ENCODE peak calls at places on chromosomes 2 and 18, in six cellular contexts. A, X, M, N, I and Q are unnamed samples.
A peak's percentile ranks its signal among the peaks of the same experiment; 100 is the strongest.

GRCh38 chr2:192042126-192042525 is 152.6 kb downstream of the TMEFF2 start:
- DNase-seq in M (no peak), A (no peak), X (no peak), N (no peak), I (no peak), Q (no peak)

GRCh38 chr2:157052685-157053224 is 204.8 kb upstream of the GALNT5 start:
- DNase-seq in A (no peak), I (peak; percentile 92), M (no peak), N (peak; percentile 85), X (no peak), Q (peak; percentile 89)

GRCh38 chr2:35298493-35298892 is 1057.1 kb upstream of the CRIM1 start:
- DNase-seq in N (peak; percentile 24), A (no peak), M (no peak), X (no peak), I (peak; percentile 66), Q (no peak)

GRCh38 chr2:148756292-148756975 is 111.9 kb downstream of the EPC2 start:
- DNase-seq in A (no peak), I (peak; percentile 52), M (no peak), N (peak; percentile 5), X (no peak), Q (peak; percentile 2)

GRCh38 chr18:58796205-58796604 is 68.5 kb upstream of the ZNF532 start:
- DNase-seq in X (no peak), N (no peak), I (no peak), M (no peak), A (no peak), Q (no peak)

GRCh38 chr2:6074303-6074702 is 382.1 kb downstream of the SOX11 start:
- DNase-seq in I (no peak), X (no peak), N (no peak), A (no peak), M (no peak), Q (no peak)

GRCh38 chr2:143026411-143027054 is 102.7 kb upstream of the ARHGAP15 start:
- DNase-seq in A (no peak), I (no peak), N (no peak), M (peak; percentile 56), X (no peak), Q (no peak)

GRCh38 chr2:71798266-71799012 is 345.1 kb downstream of the DYSF start:
- DNase-seq in A (no peak), N (peak; percentile 55), I (peak; percentile 59), X (no peak), M (peak; percentile 87), Q (peak; percentile 37)

GRCh38 chr2:109176928-109177327 is 47.9 kb downstream of the SH3RF3 start:
- DNase-seq in X (no peak), A (no peak), M (no peak), N (no peak), I (no peak), Q (no peak)

GRCh38 chr2:9271691-9272090 is 65.1 kb downstream of the ASAP2 start:
- DNase-seq in A (no peak), X (no peak), M (no peak), I (no peak), N (no peak), Q (no peak)

GRCh38 chr2:100321181-100321880 is 970 bp downstream of the LONRF2 start:
- DNase-seq in N (peak; percentile 40), X (peak; percentile 52), M (peak; percentile 82), A (peak; percentile 67), I (peak; percentile 25), Q (peak; percentile 21)

GRCh38 chr2:168935810-168936581 is 34.9 kb downstream of the G6PC2 start:
- DNase-seq in X (no peak), N (peak; percentile 93), M (no peak), I (peak; percentile 87), A (no peak), Q (no peak)

GRCh38 chr2:133788391-133788790 is 220.1 kb upstream of the NCKAP5 start:
- DNase-seq in N (no peak), M (no peak), A (no peak), X (no peak), I (no peak), Q (peak; percentile 61)

GRCh38 chr18:51614033-51614432 is 416.6 kb upstream of the MEX3C start:
- DNase-seq in X (no peak), M (no peak), N (peak; percentile 95), A (no peak), I (peak; percentile 68), Q (peak; percentile 81)

GRCh38 chr18:58615150-58616132 is 13.4 kb downstream of the ALPK2 start:
- DNase-seq in X (no peak), A (no peak), N (no peak), M (no peak), I (no peak), Q (no peak)

GRCh38 chr2:138094031-138094430 is 129.8 kb downstream of the HNMT start:
- DNase-seq in N (no peak), A (no peak), I (no peak), X (no peak), M (peak; percentile 14), Q (no peak)

GRCh38 chr2:230312638-230313037 is 14.4 kb upstream of the SP140L start:
- DNase-seq in N (no peak), M (no peak), I (no peak), X (no peak), A (no peak), Q (no peak)

GRCh38 chr2:148459300-148459891 is 185.2 kb upstream of the EPC2 start:
- DNase-seq in N (no peak), I (peak; percentile 31), A (no peak), M (no peak), X (no peak), Q (peak; percentile 21)

GRCh38 chr2:235573331-235574221 is 79.7 kb downstream of the AGAP1 start:
- DNase-seq in M (peak; percentile 27), X (no peak), A (no peak), I (no peak), N (no peak), Q (no peak)

GRCh38 chr2:33670392-33670937 is 71.4 kb upstream of the FAM98A start:
- DNase-seq in X (no peak), A (no peak), M (peak; percentile 70), N (no peak), I (no peak), Q (no peak)

GRCh38 chr2:85707304-85707703 is 13.1 kb downstream of the GNLY start:
- DNase-seq in X (no peak), I (peak; percentile 97), A (no peak), N (peak; percentile 94), M (peak; percentile 95), Q (peak; percentile 95)

GRCh38 chr2:6754412-6754811 is 111.3 kb downstream of the CMPK2 start:
- DNase-seq in X (no peak), A (no peak), I (no peak), N (no peak), M (peak; percentile 18), Q (no peak)

GRCh38 chr2:171178993-171179392 is 18.3 kb upstream of the TLK1 start:
- DNase-seq in I (no peak), A (no peak), M (no peak), N (no peak), X (no peak), Q (no peak)

DNA sequence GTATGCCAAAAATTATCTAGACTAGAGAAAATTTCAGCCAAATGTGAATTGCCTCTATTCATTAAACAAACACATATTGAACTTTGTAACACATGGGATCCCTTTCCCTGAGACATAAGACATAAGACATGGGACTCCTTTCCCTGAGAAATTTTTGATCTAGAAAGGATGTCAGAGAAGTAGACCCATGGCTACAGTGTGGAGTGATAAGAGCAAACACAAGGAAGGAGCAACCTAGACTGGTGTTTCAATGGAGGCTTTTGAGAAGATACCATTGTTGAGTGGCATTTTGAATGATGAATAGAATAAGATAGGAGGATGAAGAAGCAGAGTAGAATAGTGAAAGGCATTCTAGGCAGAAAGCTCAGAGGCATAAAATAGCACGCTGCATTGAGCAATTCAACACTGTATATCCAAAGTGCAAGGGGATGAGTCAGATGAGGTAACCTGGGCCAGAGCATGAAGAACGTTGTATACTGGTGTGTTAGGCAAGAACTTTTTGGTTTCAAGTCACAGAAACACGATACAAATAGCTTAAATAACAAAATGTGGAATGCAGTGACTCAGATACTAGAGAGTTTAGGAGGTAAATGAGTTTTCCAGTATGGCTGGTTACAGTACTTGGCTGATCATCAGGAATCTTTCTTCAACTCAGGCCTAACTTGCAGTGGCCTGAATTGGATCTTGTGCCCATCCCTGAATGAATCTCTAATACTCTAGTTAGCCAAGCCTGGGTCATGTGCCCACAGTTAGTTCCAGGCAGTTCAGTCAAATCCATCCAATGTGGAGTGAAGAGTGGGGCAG is 129.8 kb upstream of the TANK start:
- DNase-seq in M (no peak), I (peak; percentile 99), X (no peak), A (peak; percentile 55), N (peak; percentile 98), Q (peak; percentile 99)
- H3K4me3 ChIP-seq in M (no peak overlapping the region), I (no peak overlapping the region), X (no peak overlapping the region), A (no peak overlapping the region), N (no peak overlapping the region), Q (no peak overlapping the region)

GRCh38 chr2:129646107-129646506 is 333.4 kb upstream of the RAB6C start:
- DNase-seq in N (no peak), A (no peak), X (no peak), M (no peak), I (no peak), Q (no peak)
- H3K4me3 ChIP-seq in N (no peak overlapping the region), A (no peak overlapping the region), X (no peak overlapping the region), M (no peak overlapping the region), I (no peak overlapping the region), Q (no peak overlapping the region)

GRCh38 chr2:176140520-176141317 is 10.6 kb upstream of the HOXD4 start:
- DNase-seq in M (peak; percentile 87), A (peak; percentile 89), N (peak; percentile 78), I (peak; percentile 51), X (peak; percentile 88), Q (peak; percentile 47)
- H3K4me3 ChIP-seq in M (peak overlapping the region; percentile 64), A (peak overlapping the region; percentile 89), N (peak overlapping the region; percentile 47), I (peak overlapping the region; percentile 46), X (peak overlapping the region; percentile 72), Q (peak overlapping the region; percentile 67)

GRCh38 chr18:47750889-47751423 is 179.5 kb downstream of the SMAD2 start:
- DNase-seq in N (no peak), A (no peak), M (no peak), I (no peak), X (no peak), Q (no peak)

GRCh38 chr18:47746615-47747014 is 183.8 kb downstream of the SMAD2 start:
- DNase-seq in A (no peak), X (no peak), N (no peak), M (no peak), I (no peak), Q (no peak)

GRCh38 chr18:47747260-47747795 is 183.1 kb downstream of the SMAD2 start:
- DNase-seq in M (no peak), X (no peak), A (no peak), I (no peak), N (no peak), Q (no peak)

GRCh38 chr18:47748093-47748796 is 182.2 kb downstream of the SMAD2 start:
- DNase-seq in X (no peak), N (no peak), A (no peak), I (no peak), M (no peak), Q (no peak)

DNA sequence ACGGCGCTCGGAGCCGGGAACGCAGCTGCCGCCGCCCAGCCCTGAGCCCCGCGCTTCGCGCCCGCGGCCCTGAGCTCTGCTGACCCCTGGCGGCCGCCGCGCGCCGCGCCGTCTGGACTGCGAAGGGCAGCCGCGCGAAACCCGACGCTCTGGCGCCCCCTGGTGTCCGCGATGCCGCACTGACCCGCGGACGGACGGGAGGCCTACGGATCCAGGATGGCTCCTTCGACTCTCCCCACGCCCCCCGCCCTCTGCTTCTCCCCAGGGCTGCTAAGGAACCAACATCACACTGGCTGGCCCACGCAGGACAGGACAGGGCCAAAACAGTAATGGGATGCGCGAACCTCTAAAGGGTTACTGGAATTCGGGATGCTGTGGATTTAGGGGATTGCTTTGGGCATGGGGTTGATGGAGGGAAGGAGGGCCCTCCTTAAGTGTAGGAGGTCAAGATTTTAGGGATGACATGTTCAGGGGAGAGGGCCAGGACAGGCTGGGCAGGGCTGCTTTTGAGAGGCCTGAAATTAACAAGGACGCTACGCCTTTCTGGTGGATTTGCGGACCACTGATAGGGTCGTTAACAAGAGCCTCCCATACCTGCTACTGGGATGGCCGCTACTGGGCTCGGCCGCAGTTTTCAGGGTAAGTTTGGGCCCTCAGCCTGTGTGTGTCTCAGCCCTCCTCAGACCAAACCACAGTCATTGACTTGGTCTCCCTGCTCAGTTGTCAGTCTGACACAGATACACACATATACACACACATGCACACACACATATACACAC is 181.1 kb downstream of the SMAD2 start:
- DNase-seq in I (peak; percentile 70), X (peak; percentile 79), A (peak; percentile 88), M (peak; percentile 74), N (peak; percentile 76), Q (peak; percentile 61)
- H3K4me3 ChIP-seq in I (peak overlapping the region; percentile 43), X (peak overlapping the region; percentile 30), A (peak overlapping the region; percentile 54), M (peak overlapping the region; percentile 72), N (peak overlapping the region; percentile 19), Q (no peak overlapping the region)